ENCODE peak calls at places on chromosomes 6 and 20, in five cellular contexts. One of them, this sample, is unnamed.

GRCh38 chr6:151285121-151285520 is 45.4 kb downstream of the AKAP12 start:
- DNase-seq in A549: no peak
- DNase-seq in H1: no peak
- DNase-seq in GM12878: no peak
- DNase-seq in HCT116: no peak
- DNase-seq in this sample: no peak

GRCh38 chr6:50962213-50962759 is 143.6 kb downstream of the TFAP2B start:
- DNase-seq in H1: no peak
- DNase-seq in A549: no peak
- DNase-seq in GM12878: no peak
- DNase-seq in HCT116: no peak
- DNase-seq in this sample: peak

GRCh38 chr6:119276211-119276610 is 73.3 kb downstream of the MAN1A1 start:
- DNase-seq in GM12878: no peak
- DNase-seq in A549: no peak
- DNase-seq in H1: no peak
- DNase-seq in HCT116: no peak
- DNase-seq in this sample: no peak

GRCh38 chr6:144659202-144659731 is 374.1 kb downstream of the UTRN start:
- DNase-seq in H1: no peak
- DNase-seq in GM12878: no peak
- DNase-seq in HCT116: no peak
- DNase-seq in A549: no peak
- DNase-seq in this sample: peak

GRCh38 chr6:110856296-110856695 is 18.3 kb upstream of the AMD1 start:
- DNase-seq in GM12878: no peak
- DNase-seq in A549: no peak
- DNase-seq in H1: no peak
- DNase-seq in HCT116: no peak
- DNase-seq in this sample: peak

GRCh38 chr6:133972388-133972787 is 19.4 kb downstream of the TBPL1 start:
- DNase-seq in GM12878: no peak
- DNase-seq in HCT116: no peak
- DNase-seq in A549: no peak
- DNase-seq in H1: no peak
- DNase-seq in this sample: no peak

GRCh38 chr6:35893246-35893645 is 27.7 kb downstream of the SRPK1 start:
- DNase-seq in H1: no peak
- DNase-seq in HCT116: no peak
- DNase-seq in A549: no peak
- DNase-seq in GM12878: no peak
- DNase-seq in this sample: peak

GRCh38 chr6:72937160-72937559 is 288.1 kb downstream of the KHDC1L start:
- DNase-seq in A549: no peak
- DNase-seq in H1: no peak
- DNase-seq in HCT116: no peak
- DNase-seq in GM12878: no peak
- DNase-seq in this sample: no peak

GRCh38 chr6:132643547-132643946 is 15.4 kb downstream of the TAAR1 start:
- DNase-seq in GM12878: no peak
- DNase-seq in A549: no peak
- DNase-seq in H1: no peak
- DNase-seq in HCT116: no peak
- DNase-seq in this sample: no peak

GRCh38 chr6:36874016-36874442 is 574 bp downstream of the PPIL1 start:
- DNase-seq in A549: peak
- DNase-seq in H1: no peak
- DNase-seq in GM12878: no peak
- DNase-seq in HCT116: no peak
- DNase-seq in this sample: peak

GRCh38 chr20:15411781-15412180 is 1074.4 kb upstream of the FLRT3 start:
- DNase-seq in HCT116: no peak
- DNase-seq in A549: no peak
- DNase-seq in GM12878: no peak
- DNase-seq in H1: no peak
- DNase-seq in this sample: no peak

GRCh38 chr6:160060221-160060620 is 61.4 kb upstream of the SLC22A1 start:
- DNase-seq in GM12878: no peak
- DNase-seq in A549: no peak
- DNase-seq in H1: no peak
- DNase-seq in HCT116: no peak
- DNase-seq in this sample: no peak

GRCh38 chr6:13873288-13874190 is 51.2 kb upstream of the RNF182 start:
- DNase-seq in A549: peak
- DNase-seq in HCT116: peak
- DNase-seq in H1: peak
- DNase-seq in GM12878: peak
- DNase-seq in this sample: peak

GRCh38 chr20:45470939-45471338 is 1.4 kb downstream of the WFDC2 start:
- DNase-seq in HCT116: no peak
- DNase-seq in GM12878: no peak
- DNase-seq in H1: no peak
- DNase-seq in A549: no peak
- DNase-seq in this sample: peak

GRCh38 chr20:45467861-45468260 is 1.7 kb upstream of the WFDC2 start:
- DNase-seq in GM12878: no peak
- DNase-seq in HCT116: no peak
- DNase-seq in H1: no peak
- DNase-seq in A549: no peak
- DNase-seq in this sample: no peak

GRCh38 chr20:45467172-45467571 is 2.4 kb upstream of the WFDC2 start:
- DNase-seq in HCT116: no peak
- DNase-seq in A549: no peak
- DNase-seq in H1: no peak
- DNase-seq in GM12878: no peak
- DNase-seq in this sample: no peak

GRCh38 chr20:45469336-45470261 is at the start of gene WFDC2:
- DNase-seq in A549: no peak
- DNase-seq in H1: no peak
- DNase-seq in GM12878: no peak
- DNase-seq in HCT116: no peak
- DNase-seq in this sample: no peak

GRCh38 chr20:45470262-45470931 is 844 bp downstream of the WFDC2 start:
- DNase-seq in HCT116: no peak
- DNase-seq in H1: no peak
- DNase-seq in A549: no peak
- DNase-seq in GM12878: no peak
- DNase-seq in this sample: peak
- TF ChIP-seq POLR2A in HCT116: no peak
- TF ChIP-seq POLR2A in H1: no peak
- TF ChIP-seq POLR2A in A549: no peak
- TF ChIP-seq POLR2A in GM12878: no peak
- TF ChIP-seq POLR2A in this sample: no peak

DNA sequence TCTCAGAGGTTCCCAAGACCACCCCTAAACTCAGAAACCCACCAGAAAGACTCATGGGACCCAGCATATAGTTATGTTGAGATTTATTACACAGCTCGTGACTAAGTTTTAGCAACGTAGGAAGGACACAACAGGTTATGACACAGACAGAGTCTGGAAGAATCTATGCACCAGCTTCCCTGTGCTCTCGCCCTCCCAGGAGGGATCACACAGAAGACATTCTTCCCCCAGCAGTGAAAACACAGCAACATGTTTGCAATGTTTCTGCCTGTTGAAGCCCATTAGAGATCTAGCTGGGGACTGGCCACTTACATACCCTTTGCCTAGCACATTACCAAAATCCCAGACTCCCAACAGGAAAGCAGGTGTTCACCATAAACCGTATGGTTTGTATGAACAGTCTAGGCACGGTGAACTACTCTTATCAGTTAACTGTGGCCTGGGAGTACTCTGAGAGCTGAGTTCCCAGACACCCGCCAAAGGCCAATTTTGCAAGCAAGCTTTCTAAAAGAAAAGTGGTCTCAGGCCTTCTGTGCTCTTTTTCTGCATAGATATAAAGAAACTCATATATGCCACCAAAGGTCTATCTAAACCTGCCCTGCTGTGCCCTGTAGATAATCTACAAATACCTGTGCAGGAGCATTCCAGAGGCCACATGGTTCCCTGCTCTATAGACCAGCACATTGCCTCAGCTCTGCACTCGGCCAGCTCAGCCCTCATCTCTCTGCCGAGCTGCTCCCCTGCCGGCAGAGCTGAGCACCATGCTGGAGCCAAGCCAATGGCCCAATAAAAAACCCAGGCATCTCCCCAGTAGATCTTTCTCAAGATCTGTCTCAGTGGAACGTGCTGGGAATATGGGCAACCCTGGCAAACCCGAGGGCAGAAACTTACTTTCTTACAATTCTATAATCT is 69.6 kb upstream of the SMIM28 start:
- DNase-seq in HCT116: no peak
- DNase-seq in A549: no peak
- DNase-seq in GM12878: no peak
- DNase-seq in H1: no peak
- DNase-seq in this sample: no peak
- TF ChIP-seq MAX in HCT116: no peak
- TF ChIP-seq MAX in A549: no peak
- TF ChIP-seq MAX in GM12878: no peak
- TF ChIP-seq MAX in H1: no peak
- TF ChIP-seq MAX in this sample: no peak

GRCh38 chr20:62952373-62953166 is at the start of gene SLC17A9:
- DNase-seq in GM12878: peak
- DNase-seq in HCT116: peak
- DNase-seq in H1: no peak
- DNase-seq in A549: no peak
- DNase-seq in this sample: peak
- H3K4me3 ChIP-seq in GM12878: peak
- H3K4me3 ChIP-seq in HCT116: peak
- H3K4me3 ChIP-seq in H1: peak
- H3K4me3 ChIP-seq in A549: no peak
- H3K4me3 ChIP-seq in this sample: peak

GRCh38 chr6:42984001-42984923 is at the start of gene PPP2R5D:
- DNase-seq in HCT116: peak
- DNase-seq in H1: peak
- DNase-seq in A549: peak
- DNase-seq in GM12878: peak
- DNase-seq in this sample: peak
- TF ChIP-seq POLR2A in HCT116: peak
- TF ChIP-seq POLR2A in H1: peak
- TF ChIP-seq POLR2A in A549: peak
- TF ChIP-seq POLR2A in GM12878: peak
- TF ChIP-seq POLR2A in this sample: peak

GRCh38 chr20:17650301-17650761 is 31.7 kb downstream of the RRBP1 start:
- DNase-seq in GM12878: no peak
- DNase-seq in H1: no peak
- DNase-seq in HCT116: no peak
- DNase-seq in A549: no peak
- DNase-seq in this sample: peak

GRCh38 chr20:17648306-17648646 is 33.8 kb downstream of the RRBP1 start:
- DNase-seq in H1: no peak
- DNase-seq in GM12878: no peak
- DNase-seq in HCT116: no peak
- DNase-seq in A549: no peak
- DNase-seq in this sample: peak

GRCh38 chr20:17647391-17648305 is 34.4 kb downstream of the RRBP1 start:
- DNase-seq in HCT116: no peak
- DNase-seq in H1: no peak
- DNase-seq in GM12878: no peak
- DNase-seq in A549: no peak
- DNase-seq in this sample: no peak

GRCh38 chr20:17650816-17651760 is 31.0 kb downstream of the RRBP1 start:
- DNase-seq in HCT116: no peak
- DNase-seq in A549: no peak
- DNase-seq in GM12878: no peak
- DNase-seq in H1: no peak
- DNase-seq in this sample: peak

GRCh38 chr20:17648782-17649730 is 33.0 kb downstream of the RRBP1 start:
- DNase-seq in GM12878: peak
- DNase-seq in HCT116: no peak
- DNase-seq in A549: peak
- DNase-seq in H1: no peak
- DNase-seq in this sample: peak
- TF ChIP-seq MAX in GM12878: no peak
- TF ChIP-seq MAX in HCT116: no peak
- TF ChIP-seq MAX in A549: no peak
- TF ChIP-seq MAX in H1: no peak
- TF ChIP-seq MAX in this sample: peak

DNA sequence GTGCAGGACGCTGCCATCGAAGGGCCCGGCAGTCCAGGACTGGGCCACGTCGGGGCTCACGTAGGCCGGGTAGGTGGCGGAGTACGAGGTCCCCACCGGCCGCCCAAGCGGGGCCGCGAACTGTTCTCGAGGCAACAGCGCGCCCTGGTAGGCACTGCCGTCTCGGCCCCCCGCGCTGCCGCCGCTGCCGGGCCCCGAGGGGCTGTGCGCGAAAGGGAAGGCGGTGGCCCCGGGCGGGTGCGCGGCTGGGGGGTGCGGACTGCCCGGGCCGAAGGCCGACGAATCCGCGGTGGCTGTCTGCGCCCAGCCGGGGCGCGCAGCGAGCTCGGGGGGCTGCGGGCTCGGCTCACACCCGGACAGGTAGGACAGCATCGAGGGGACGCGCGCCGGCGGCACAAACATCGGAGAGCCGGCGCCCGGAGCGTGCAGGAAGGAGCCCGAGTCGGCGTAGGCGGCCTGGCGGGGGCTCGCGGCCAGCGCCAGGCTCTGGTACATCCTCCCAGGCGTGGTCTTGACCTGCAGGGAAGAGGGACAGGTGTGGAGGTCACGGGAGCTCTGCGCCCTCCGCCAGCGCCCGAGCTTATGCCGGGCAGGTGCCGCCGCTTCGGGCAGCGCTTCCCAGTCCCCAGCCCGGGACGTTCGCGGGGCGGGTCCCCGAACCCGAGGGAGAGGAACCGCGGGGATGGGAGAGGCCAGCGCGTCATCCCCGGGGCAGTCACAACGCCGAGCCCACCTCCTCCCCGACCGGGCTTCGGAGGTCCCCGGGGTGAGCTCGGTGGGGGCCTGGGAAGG is 572 bp downstream of the GATA5 start:
- DNase-seq in A549: no peak
- DNase-seq in H1: no peak
- DNase-seq in GM12878: no peak
- DNase-seq in HCT116: no peak
- DNase-seq in this sample: no peak
- H3K4me3 ChIP-seq in A549: peak
- H3K4me3 ChIP-seq in H1: peak
- H3K4me3 ChIP-seq in GM12878: no peak
- H3K4me3 ChIP-seq in HCT116: no peak
- H3K4me3 ChIP-seq in this sample: no peak

GRCh38 chr6:63637865-63638445 is 2.4 kb downstream of the PHF3 start:
- DNase-seq in HCT116: no peak
- DNase-seq in GM12878: no peak
- DNase-seq in H1: no peak
- DNase-seq in A549: no peak
- DNase-seq in this sample: peak

GRCh38 chr6:63634630-63635029 is 972 bp upstream of the PHF3 start:
- DNase-seq in GM12878: no peak
- DNase-seq in A549: no peak
- DNase-seq in HCT116: no peak
- DNase-seq in H1: no peak
- DNase-seq in this sample: no peak

GRCh38 chr6:63636516-63636968 is 940 bp downstream of the PHF3 start:
- DNase-seq in GM12878: no peak
- DNase-seq in HCT116: peak
- DNase-seq in A549: peak
- DNase-seq in H1: no peak
- DNase-seq in this sample: no peak

GRCh38 chr6:63635165-63635562 is 438 bp upstream of the PHF3 start:
- DNase-seq in A549: no peak
- DNase-seq in GM12878: no peak
- DNase-seq in H1: no peak
- DNase-seq in HCT116: no peak
- DNase-seq in this sample: no peak

GRCh38 chr6:63635563-63636515 is at the start of gene PHF3:
- DNase-seq in GM12878: peak
- DNase-seq in HCT116: peak
- DNase-seq in H1: peak
- DNase-seq in A549: peak
- DNase-seq in this sample: peak
- TF ChIP-seq POLR2A in GM12878: peak
- TF ChIP-seq POLR2A in HCT116: peak
- TF ChIP-seq POLR2A in H1: peak
- TF ChIP-seq POLR2A in A549: no peak
- TF ChIP-seq POLR2A in this sample: peak

This sample was measured in NB4.